ENCODE peak calls at places on chromosomes 1 and 21, in eight cellular contexts. One of them, this sample, is unnamed.

GRCh38 chr1:60569189-60569588 is 495.6 kb upstream of the C1orf87 start:
- DNase-seq in heart right ventricle: no peak
- DNase-seq in right atrium auricular region: no peak
- DNase-seq in naive thymus-derived CD4-positive, alpha-beta T cell: no peak
- DNase-seq in pancreas: no peak
- DNase-seq in sigmoid colon: no peak
- DNase-seq in CD8-positive, alpha-beta memory T cell: no peak
- DNase-seq in right cardiac atrium: no peak
- DNase-seq in this sample: no peak

GRCh38 chr1:60911980-60912692 is 170.2 kb upstream of the NFIA start:
- DNase-seq in naive thymus-derived CD4-positive, alpha-beta T cell: no peak
- DNase-seq in pancreas: no peak
- DNase-seq in right atrium auricular region: no peak
- DNase-seq in heart right ventricle: peak; percentile 51
- DNase-seq in sigmoid colon: no peak
- DNase-seq in CD8-positive, alpha-beta memory T cell: no peak
- DNase-seq in right cardiac atrium: peak; percentile 49
- DNase-seq in this sample: peak; percentile 69

GRCh38 chr1:226679853-226680516 is 59.1 kb downstream of the ITPKB start:
- DNase-seq in CD8-positive, alpha-beta memory T cell: peak; percentile 72
- DNase-seq in right cardiac atrium: peak; percentile 87
- DNase-seq in pancreas: peak; percentile 77
- DNase-seq in right atrium auricular region: peak; percentile 94
- DNase-seq in sigmoid colon: peak; percentile 96
- DNase-seq in naive thymus-derived CD4-positive, alpha-beta T cell: peak; percentile 80
- DNase-seq in heart right ventricle: peak; percentile 89
- DNase-seq in this sample: peak; percentile 90

GRCh38 chr1:107726860-107727259 is 238.1 kb downstream of the VAV3 start:
- DNase-seq in sigmoid colon: no peak
- DNase-seq in right cardiac atrium: no peak
- DNase-seq in naive thymus-derived CD4-positive, alpha-beta T cell: no peak
- DNase-seq in right atrium auricular region: no peak
- DNase-seq in heart right ventricle: no peak
- DNase-seq in pancreas: no peak
- DNase-seq in CD8-positive, alpha-beta memory T cell: no peak
- DNase-seq in this sample: no peak

GRCh38 chr1:58786927-58787245 is 3.0 kb upstream of the JUN start:
- DNase-seq in sigmoid colon: no peak
- DNase-seq in heart right ventricle: no peak
- DNase-seq in pancreas: no peak
- DNase-seq in right cardiac atrium: no peak
- DNase-seq in right atrium auricular region: no peak
- DNase-seq in naive thymus-derived CD4-positive, alpha-beta T cell: no peak
- DNase-seq in CD8-positive, alpha-beta memory T cell: no peak
- DNase-seq in this sample: no peak

GRCh38 chr1:169193191-169193850 is 86.8 kb downstream of the ATP1B1 start:
- DNase-seq in pancreas: no peak
- DNase-seq in sigmoid colon: no peak
- DNase-seq in right cardiac atrium: peak; percentile 24
- DNase-seq in heart right ventricle: peak; percentile 12
- DNase-seq in right atrium auricular region: no peak
- DNase-seq in naive thymus-derived CD4-positive, alpha-beta T cell: no peak
- DNase-seq in CD8-positive, alpha-beta memory T cell: no peak
- DNase-seq in this sample: peak; percentile 19

GRCh38 chr1:2441746-2442145 is 29.4 kb upstream of the PEX10 start:
- DNase-seq in naive thymus-derived CD4-positive, alpha-beta T cell: no peak
- DNase-seq in pancreas: no peak
- DNase-seq in CD8-positive, alpha-beta memory T cell: no peak
- DNase-seq in right cardiac atrium: no peak
- DNase-seq in right atrium auricular region: no peak
- DNase-seq in heart right ventricle: no peak
- DNase-seq in sigmoid colon: no peak
- DNase-seq in this sample: no peak

GRCh38 chr1:228650141-228650540 is 85.1 kb upstream of the RHOU start:
- DNase-seq in CD8-positive, alpha-beta memory T cell: no peak
- DNase-seq in pancreas: peak; percentile 22
- DNase-seq in naive thymus-derived CD4-positive, alpha-beta T cell: no peak
- DNase-seq in right cardiac atrium: no peak
- DNase-seq in heart right ventricle: no peak
- DNase-seq in sigmoid colon: no peak
- DNase-seq in right atrium auricular region: no peak
- DNase-seq in this sample: no peak

GRCh38 chr1:15310544-15310943 is 63.5 kb downstream of the FHAD1 start:
- DNase-seq in CD8-positive, alpha-beta memory T cell: no peak
- DNase-seq in right atrium auricular region: no peak
- DNase-seq in naive thymus-derived CD4-positive, alpha-beta T cell: no peak
- DNase-seq in heart right ventricle: no peak
- DNase-seq in right cardiac atrium: no peak
- DNase-seq in sigmoid colon: no peak
- DNase-seq in pancreas: no peak
- DNase-seq in this sample: no peak
- H3K4me3 ChIP-seq in CD8-positive, alpha-beta memory T cell: no peak overlapping the region
- H3K4me3 ChIP-seq in right atrium auricular region: no peak overlapping the region
- H3K4me3 ChIP-seq in naive thymus-derived CD4-positive, alpha-beta T cell: no peak overlapping the region
- H3K4me3 ChIP-seq in heart right ventricle: no peak overlapping the region
- H3K4me3 ChIP-seq in right cardiac atrium: no peak overlapping the region
- H3K4me3 ChIP-seq in sigmoid colon: no peak overlapping the region
- H3K4me3 ChIP-seq in pancreas: no peak overlapping the region
- H3K4me3 ChIP-seq in this sample: no peak overlapping the region

GRCh38 chr1:42456010-42456753 is at the start of the genes PPCS and ZMYND12:
- DNase-seq in right atrium auricular region: peak; percentile 85
- DNase-seq in naive thymus-derived CD4-positive, alpha-beta T cell: peak; percentile 89
- DNase-seq in CD8-positive, alpha-beta memory T cell: peak; percentile 88
- DNase-seq in sigmoid colon: peak; percentile 92
- DNase-seq in pancreas: peak; percentile 89
- DNase-seq in heart right ventricle: peak; percentile 83
- DNase-seq in right cardiac atrium: peak; percentile 88
- DNase-seq in this sample: peak; percentile 87
- H3K27ac ChIP-seq in right atrium auricular region: peak within 1 kb of the TSS; percentile 87
- H3K27ac ChIP-seq in naive thymus-derived CD4-positive, alpha-beta T cell: peak within 1 kb of the TSS; percentile 91
- H3K27ac ChIP-seq in CD8-positive, alpha-beta memory T cell: peak within 1 kb of the TSS; percentile 99
- H3K27ac ChIP-seq in sigmoid colon: peak within 1 kb of the TSS; percentile 93
- H3K27ac ChIP-seq in pancreas: peak within 1 kb of the TSS; percentile 92
- H3K27ac ChIP-seq in heart right ventricle: peak within 1 kb of the TSS; percentile 95
- H3K27ac ChIP-seq in right cardiac atrium: peak within 1 kb of the TSS; percentile 63
- H3K27ac ChIP-seq in this sample: peak within 1 kb of the TSS; percentile 98

GRCh38 chr21:41821081-41821755 is 54.4 kb upstream of the RIPK4 start:
- DNase-seq in pancreas: no peak
- DNase-seq in right cardiac atrium: no peak
- DNase-seq in naive thymus-derived CD4-positive, alpha-beta T cell: no peak
- DNase-seq in sigmoid colon: peak; percentile 50
- DNase-seq in heart right ventricle: no peak
- DNase-seq in right atrium auricular region: no peak
- DNase-seq in CD8-positive, alpha-beta memory T cell: no peak
- DNase-seq in this sample: no peak
- H3K4me3 ChIP-seq in pancreas: no peak overlapping the region
- H3K4me3 ChIP-seq in right cardiac atrium: no peak overlapping the region
- H3K4me3 ChIP-seq in naive thymus-derived CD4-positive, alpha-beta T cell: no peak overlapping the region
- H3K4me3 ChIP-seq in sigmoid colon: no peak overlapping the region
- H3K4me3 ChIP-seq in heart right ventricle: no peak overlapping the region
- H3K4me3 ChIP-seq in right atrium auricular region: no peak overlapping the region
- H3K4me3 ChIP-seq in CD8-positive, alpha-beta memory T cell: no peak overlapping the region
- H3K4me3 ChIP-seq in this sample: no peak overlapping the region

DNA sequence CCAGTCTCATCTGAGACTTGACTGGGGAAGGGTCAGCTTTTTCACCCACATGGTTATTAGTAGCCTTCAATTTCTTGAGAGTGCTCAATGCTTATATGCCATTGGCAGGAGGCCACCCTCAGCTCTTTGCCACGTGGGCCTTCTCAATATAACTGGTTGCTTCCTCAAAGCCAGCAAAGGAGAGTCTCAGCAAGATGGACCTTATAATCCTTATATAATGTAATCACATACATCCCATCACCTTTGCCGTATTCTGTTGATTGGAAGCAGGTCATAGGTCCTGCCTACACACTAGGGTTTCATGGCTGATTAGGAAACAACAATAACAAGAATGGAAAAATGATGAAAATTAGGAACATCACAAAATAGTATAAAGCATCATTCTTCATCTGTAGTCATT is 22.9 kb downstream of the TSEN15 start:
- DNase-seq in CD8-positive, alpha-beta memory T cell: no peak
- DNase-seq in right atrium auricular region: no peak
- DNase-seq in right cardiac atrium: no peak
- DNase-seq in pancreas: no peak
- DNase-seq in naive thymus-derived CD4-positive, alpha-beta T cell: no peak
- DNase-seq in heart right ventricle: no peak
- DNase-seq in sigmoid colon: no peak
- DNase-seq in this sample: no peak
- H3K27ac ChIP-seq in CD8-positive, alpha-beta memory T cell: no peak overlapping the region
- H3K27ac ChIP-seq in right atrium auricular region: peak overlapping the region; percentile 13
- H3K27ac ChIP-seq in right cardiac atrium: no peak overlapping the region
- H3K27ac ChIP-seq in pancreas: no peak overlapping the region
- H3K27ac ChIP-seq in naive thymus-derived CD4-positive, alpha-beta T cell: no peak overlapping the region
- H3K27ac ChIP-seq in heart right ventricle: peak overlapping the region; percentile 69
- H3K27ac ChIP-seq in sigmoid colon: peak overlapping the region; percentile 73
- H3K27ac ChIP-seq in this sample: peak overlapping the region; percentile 73